ENCODE peak calls at places on chromosomes 5 and 9, in five cellular contexts. R, G, C, X and Z are unnamed samples.
A peak's percentile ranks its signal among the peaks of the same experiment; 100 is the strongest.

GRCh38 chr9:27483576-27483975 is 40.5 kb upstream of the IFNK start:
- DNase-seq in R (no peak), G (no peak), C (no peak), X (no peak), Z (no peak)

GRCh38 chr9:35820076-35820475 is 5.2 kb upstream of the HINT2 start:
- DNase-seq in R (peak; percentile 52), G (no peak), C (peak; percentile 75), X (no peak), Z (no peak)

GRCh38 chr9:88789785-88790184 is 201.5 kb upstream of the S1PR3 start:
- DNase-seq in R (peak; percentile 96), G (no peak), C (no peak), X (no peak), Z (no peak)

GRCh38 chr9:136401173-136401922 is 1.4 kb upstream of the SNAPC4 start:
- DNase-seq in R (no peak), G (no peak), C (no peak), X (no peak), Z (no peak)

GRCh38 chr9:97911970-97912369 is 10.3 kb downstream of the TRMO start:
- DNase-seq in R (no peak), G (no peak), C (no peak), X (peak; percentile 6), Z (no peak)

GRCh38 chr9:98502976-98503325 is 205.8 kb downstream of the GABBR2 start:
- DNase-seq in R (peak; percentile 32), G (peak; percentile 78), C (no peak), X (peak; percentile 93), Z (no peak)

GRCh38 chr9:114176601-114177295 is 21.4 kb downstream of the COL27A1 start:
- DNase-seq in R (no peak), G (no peak), C (no peak), X (peak; percentile 52), Z (no peak)

GRCh38 chr5:156879665-156880285 is 29.7 kb downstream of the PPP1R2B start:
- DNase-seq in R (no peak), G (no peak), C (peak; percentile 13), X (no peak), Z (no peak)

GRCh38 chr9:127711226-127711701 is 4.2 kb downstream of the PTRH1 start:
- DNase-seq in R (no peak), G (no peak), C (no peak), X (no peak), Z (no peak)

GRCh38 chr5:54311178-54311811 is 922 bp upstream of the ARL15 start:
- DNase-seq in R (peak; percentile 39), G (no peak), C (no peak), X (peak; percentile 45), Z (no peak)

GRCh38 chr5:140561753-140562523 is 2.5 kb downstream of the APBB3 start:
- DNase-seq in R (no peak), G (no peak), C (no peak), X (no peak), Z (no peak)

GRCh38 chr9:137620581-137620980 is 1.8 kb downstream of the EHMT1 start:
- DNase-seq in R (no peak), G (no peak), C (no peak), X (no peak), Z (no peak)
- H3K4me3 ChIP-seq in R (no peak overlapping the region), G (no peak overlapping the region), C (no peak overlapping the region), X (no peak overlapping the region), Z (peak overlapping the region; percentile 0)

DNA sequence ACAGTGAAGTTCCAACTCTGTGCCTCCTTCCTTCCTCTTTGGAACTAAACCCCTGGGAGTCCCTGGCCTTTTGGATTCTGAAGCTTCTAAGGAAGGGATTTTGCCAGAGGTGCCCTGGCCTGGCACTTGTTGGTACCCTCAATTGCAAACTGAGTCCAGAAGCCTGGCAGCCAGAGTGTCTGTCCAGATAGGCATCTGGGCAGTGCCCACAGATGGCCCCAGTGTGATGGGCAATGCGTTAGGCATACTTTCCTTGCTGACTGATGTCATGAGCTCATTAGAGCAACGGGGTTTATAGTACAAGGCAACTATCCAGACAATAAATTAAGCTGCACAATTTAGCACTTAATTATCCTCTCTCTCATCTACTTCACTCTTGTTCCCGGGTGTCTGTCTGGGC is 157.7 kb upstream of the SMIM23 start:
- DNase-seq in R (no peak), G (no peak), C (no peak), X (no peak), Z (no peak)
- H3K27me3 ChIP-seq in R (peaks cover 33% of the 10 kb centered on the region), G (peaks cover 70% of the 10 kb centered on the region), C (peaks cover 53% of the 10 kb centered on the region), X (no peaks in the 10 kb centered on the region), Z (no peaks in the 10 kb centered on the region)

GRCh38 chr9:37939575-37940095 is 35.7 kb upstream of the SLC25A51 start:
- DNase-seq in R (no peak), G (no peak), C (no peak), X (no peak), Z (no peak)
- H3K4me1 ChIP-seq in R (peaks cover 81% of the 10 kb centered on the region), G (peaks cover 29% of the 10 kb centered on the region), C (peaks cover 51% of the 10 kb centered on the region), X (no peaks in the 10 kb centered on the region), Z (no peaks in the 10 kb centered on the region)

GRCh38 chr5:33890147-33890546 is 1.6 kb downstream of the ADAMTS12 start:
- DNase-seq in R (peak; percentile 20), G (no peak), C (no peak), X (peak; percentile 12), Z (no peak)

GRCh38 chr5:33894566-33894965 is 2.8 kb upstream of the ADAMTS12 start:
- DNase-seq in R (peak; percentile 84), G (no peak), C (peak; percentile 89), X (no peak), Z (no peak)

GRCh38 chr5:33891731-33892418 is at the start of gene ADAMTS12:
- DNase-seq in R (peak; percentile 66), G (peak; percentile 48), C (no peak), X (peak; percentile 76), Z (peak; percentile 41)

GRCh38 chr5:33890633-33891032 is 1.2 kb downstream of the ADAMTS12 start:
- DNase-seq in R (peak; percentile 33), G (no peak), C (no peak), X (peak; percentile 54), Z (no peak)

GRCh38 chr5:33892419-33893151 is 795 bp upstream of the ADAMTS12 start:
- DNase-seq in R (peak; percentile 98), G (no peak), C (peak; percentile 91), X (peak; percentile 84), Z (no peak)
- H3K4me3 ChIP-seq in R (peak overlapping the region; percentile 42), G (peak overlapping the region; percentile 18), C (no peak overlapping the region), X (peak overlapping the region; percentile 33), Z (peak overlapping the region; percentile 24)

GRCh38 chr5:176835918-176836317 is 25.6 kb downstream of the UNC5A start:
- DNase-seq in R (no peak), G (no peak), C (no peak), X (no peak), Z (no peak)
- H3K27me3 ChIP-seq in R (peaks cover 12% of the 10 kb centered on the region), G (peaks cover 69% of the 10 kb centered on the region), C (peaks cover 50% of the 10 kb centered on the region), X (no peaks in the 10 kb centered on the region), Z (no peaks in the 10 kb centered on the region)

GRCh38 chr9:87515588-87516221 is 18.0 kb downstream of the DAPK1 start:
- DNase-seq in R (no peak), G (no peak), C (no peak), X (no peak), Z (no peak)

GRCh38 chr9:87516931-87517300 is 19.2 kb downstream of the DAPK1 start:
- DNase-seq in R (no peak), G (no peak), C (no peak), X (no peak), Z (no peak)

GRCh38 chr9:87514136-87514535 is 16.5 kb downstream of the DAPK1 start:
- DNase-seq in R (no peak), G (no peak), C (no peak), X (no peak), Z (no peak)

GRCh38 chr9:87516222-87516930 is 18.7 kb downstream of the DAPK1 start:
- DNase-seq in R (peak; percentile 36), G (no peak), C (no peak), X (peak; percentile 76), Z (no peak)

DNA sequence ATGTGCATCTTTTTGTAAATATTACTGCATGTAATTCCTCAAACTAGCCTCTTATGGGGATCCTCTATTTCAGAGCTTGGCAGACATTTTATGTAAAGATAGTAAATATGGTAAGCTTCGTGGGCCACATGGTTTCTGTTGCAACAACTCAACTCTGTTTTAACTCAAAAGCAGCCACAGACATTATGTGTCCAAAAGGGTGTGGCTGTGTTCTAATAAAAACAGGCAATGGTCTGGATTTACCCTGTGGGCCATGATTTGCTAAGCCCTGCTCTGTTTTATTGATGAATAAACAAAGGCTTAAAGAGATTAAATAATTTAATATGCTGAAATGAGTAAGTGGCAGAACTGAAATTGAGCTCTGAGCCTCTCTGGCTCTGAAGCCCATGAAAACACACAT is 17.4 kb downstream of the DAPK1 start:
- DNase-seq in R (no peak), G (no peak), C (no peak), X (no peak), Z (no peak)
- H3K4me1 ChIP-seq in R (no peaks in the 10 kb centered on the region), G (peaks cover 9% of the 10 kb centered on the region), C (no peaks in the 10 kb centered on the region), X (peaks cover 29% of the 10 kb centered on the region), Z (peaks cover 6% of the 10 kb centered on the region)

DNA sequence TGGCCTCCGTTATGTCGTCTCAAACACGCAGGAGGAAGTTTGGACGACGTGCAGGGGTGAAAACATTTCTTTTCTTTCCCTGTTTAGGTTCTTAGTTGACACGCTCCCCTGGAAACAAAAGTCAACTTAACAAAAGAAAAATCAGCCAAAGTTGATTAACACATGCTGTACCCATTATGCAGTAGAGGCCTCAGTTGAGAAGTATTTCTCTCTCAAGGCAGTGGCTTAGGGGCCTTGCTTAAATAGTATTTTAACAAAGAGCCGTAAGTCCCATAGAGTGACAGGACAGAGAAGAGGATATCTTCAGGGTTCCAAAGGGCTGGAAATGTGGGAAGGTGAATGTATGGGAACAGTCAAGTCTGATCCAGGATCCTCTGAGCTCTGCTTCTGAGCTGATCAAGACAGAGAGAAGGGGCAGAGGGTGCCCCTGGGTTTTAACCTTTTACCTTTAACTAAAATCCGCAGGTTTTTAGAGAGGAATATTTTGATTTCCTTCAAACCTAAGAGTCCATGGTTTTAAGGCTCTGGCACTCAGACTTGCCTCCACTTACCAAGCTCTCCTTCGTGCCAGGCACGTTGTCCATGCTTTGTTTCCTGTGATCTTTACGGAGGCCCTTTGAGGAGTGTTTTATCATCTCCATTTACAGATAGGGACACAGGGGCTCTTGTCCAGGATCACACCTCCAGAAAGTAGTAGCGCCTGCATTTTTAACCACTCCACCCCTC is 629 bp upstream of the CD74 start:
- DNase-seq in R (no peak), G (no peak), C (no peak), X (no peak), Z (no peak)
- H3K4me3 ChIP-seq in R (no peak overlapping the region), G (no peak overlapping the region), C (no peak overlapping the region), X (no peak overlapping the region), Z (no peak overlapping the region)

GRCh38 chr5:155575861-155576260 is 562.3 kb downstream of the KIF4B start:
- DNase-seq in R (no peak), G (no peak), C (no peak), X (no peak), Z (no peak)
- H3K27me3 ChIP-seq in R (no peaks in the 10 kb centered on the region), G (no peaks in the 10 kb centered on the region), C (no peaks in the 10 kb centered on the region), X (no peaks in the 10 kb centered on the region), Z (no peaks in the 10 kb centered on the region)

DNA sequence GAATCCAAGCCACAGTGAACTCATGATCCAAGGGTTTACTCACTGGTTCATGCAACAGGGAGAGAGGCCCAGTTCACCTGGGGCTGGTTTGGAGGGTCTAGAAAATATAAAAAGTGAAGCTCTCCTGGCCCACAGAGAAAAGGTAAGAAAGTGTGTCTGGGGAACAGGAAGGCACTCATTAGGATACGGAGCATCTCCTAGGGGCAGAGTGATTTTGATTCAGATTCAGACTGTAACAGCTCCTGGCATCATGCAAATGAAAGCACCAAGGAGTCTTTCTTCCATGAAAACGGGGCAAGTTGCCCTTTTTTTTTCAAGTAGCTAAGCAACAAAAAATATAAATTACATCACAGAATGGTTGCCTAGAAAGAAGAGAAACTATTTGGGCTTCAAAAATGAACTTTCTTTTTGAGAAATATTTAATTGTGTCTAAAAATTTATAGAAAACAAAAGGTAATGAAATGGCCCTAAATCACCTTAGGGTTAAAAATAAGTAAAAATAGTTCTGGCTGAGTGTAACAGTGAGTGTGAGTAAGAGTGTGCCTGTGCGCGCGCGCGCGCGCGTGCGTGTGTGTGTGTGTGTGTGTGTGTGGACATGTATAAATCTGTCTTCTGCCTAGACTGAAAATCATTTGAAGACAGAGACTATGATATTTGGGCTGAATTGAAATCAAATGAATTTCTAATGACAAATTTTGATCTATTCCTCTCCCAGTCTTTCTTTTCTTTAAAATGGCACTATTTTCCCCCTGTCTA is 177.8 kb upstream of the ZNF462 start:
- DNase-seq in R (no peak), G (no peak), C (no peak), X (no peak), Z (no peak)
- H3K4me1 ChIP-seq in R (no peaks in the 10 kb centered on the region), G (no peaks in the 10 kb centered on the region), C (no peaks in the 10 kb centered on the region), X (no peaks in the 10 kb centered on the region), Z (no peaks in the 10 kb centered on the region)